ENCODE peak calls at places on chromosomes 7 and 10, in five cellular contexts. B is neural progenitor cell, G is hepatocyte, P is GM23338, S is HCT116. I is an unnamed sample. For H3K79me2, the result is how much of the 10 kb centered on the place peaks cover.

GRCh38 chr7:111012799-111013675 is 77.9 kb upstream of the LRRN3 start:
- DNase-seq in S (no peak), B (no peak), G (no peak), P (no peak), I (no peak)

GRCh38 chr10:78404296-78404695 is 370.6 kb downstream of the RPS24 start:
- DNase-seq in G (no peak), S (no peak), P (no peak), B (no peak), I (no peak)

GRCh38 chr10:7667262-7668141 is 736 bp upstream of the ITIH5 start:
- DNase-seq in P (peak), S (no peak), B (peak), G (peak), I (no peak)

GRCh38 chr7:129517931-129518330 is 15.6 kb downstream of the SMKR1 start:
- DNase-seq in S (no peak), G (no peak), B (no peak), P (no peak), I (peak)

GRCh38 chr7:94436018-94436604 is 41.4 kb downstream of the COL1A2 start:
- DNase-seq in P (peak), B (peak), S (peak), G (peak), I (peak)

GRCh38 chr10:821322-821721 is 110.2 kb downstream of the LARP4B start:
- DNase-seq in S (no peak), B (no peak), G (no peak), P (no peak), I (peak)

GRCh38 chr10:84308021-84308420 is 20.4 kb upstream of the CCSER2 start:
- DNase-seq in P (no peak), G (no peak), B (no peak), S (no peak), I (no peak)

GRCh38 chr10:13684813-13685511 is 98.2 kb downstream of the PRPF18 start:
- DNase-seq in G (no peak), P (no peak), S (no peak), B (no peak), I (peak)

GRCh38 chr7:36278767-36279171 is 110.9 kb upstream of the ANLN start:
- DNase-seq in B (no peak), S (no peak), G (peak), P (peak), I (peak)

GRCh38 chr7:77867208-77867915 is 68.8 kb downstream of the PHTF2 start:
- DNase-seq in B (no peak), S (no peak), G (peak), P (no peak), I (no peak)

GRCh38 chr7:128919881-128920789 is 9.6 kb upstream of the KCP start:
- DNase-seq in S (no peak), P (peak), B (peak), G (no peak), I (no peak)

GRCh38 chr10:13659887-13660544 is 73.3 kb downstream of the PRPF18 start:
- DNase-seq in G (peak), B (peak), P (peak), S (no peak), I (peak)

GRCh38 chr7:110801502-110801901 is 289.4 kb upstream of the LRRN3 start:
- DNase-seq in S (no peak), B (no peak), G (no peak), P (no peak), I (no peak)

GRCh38 chr10:89846276-89846630 is 144.9 kb downstream of the KIF20B start:
- DNase-seq in G (no peak), B (no peak), P (no peak), S (no peak), I (no peak)

GRCh38 chr10:77925410-77925794 is 1.2 kb downstream of the DLG5 start:
- DNase-seq in B (no peak), G (peak), S (no peak), P (peak), I (peak)

GRCh38 chr7:121748546-121748945 is 124.4 kb upstream of the PTPRZ1 start:
- DNase-seq in S (no peak), P (no peak), B (no peak), G (no peak), I (no peak)

GRCh38 chr10:129500617-129501339 is 33.7 kb downstream of the MGMT start:
- DNase-seq in B (no peak), S (no peak), P (no peak), G (peak), I (no peak)

GRCh38 chr10:85194685-85195084 is 866.3 kb downstream of the CCSER2 start:
- DNase-seq in S (no peak), P (no peak), G (no peak), B (no peak), I (no peak)

GRCh38 chr10:17409170-17409733 is 45.1 kb downstream of the ST8SIA6 start:
- DNase-seq in S (no peak), G (no peak), P (peak), B (no peak), I (peak)

GRCh38 chr10:77510294-77510693 is 127.3 kb downstream of the KCNMA1 start:
- DNase-seq in S (no peak), B (no peak), P (no peak), G (no peak), I (no peak)

GRCh38 chr10:44992070-44992731 is 8.5 kb upstream of the ZNF22 start:
- DNase-seq in P (no peak), B (no peak), G (no peak), S (no peak), I (no peak)

GRCh38 chr10:79402951-79403350 is 42.5 kb downstream of the ZCCHC24 start:
- DNase-seq in B (no peak), G (no peak), S (no peak), P (no peak), I (no peak)

GRCh38 chr7:89554209-89554608 is 600.1 kb upstream of the STEAP1 start:
- DNase-seq in S (no peak), G (no peak), P (no peak), B (no peak), I (no peak)

GRCh38 chr10:123666318-123667291 is at the start of gene GPR26:
- DNase-seq in G (peak), B (peak), P (peak), S (no peak), I (peak)

GRCh38 chr10:14478639-14479038 is 147.9 kb upstream of the FRMD4A start:
- DNase-seq in S (peak), P (peak), B (peak), G (peak), I (peak)

GRCh38 chr7:80098795-80099194 is 35.8 kb upstream of the GNAI1 start:
- DNase-seq in S (no peak), P (peak), G (no peak), B (peak), I (no peak)

GRCh38 chr7:5591547-5591899 is 167.9 kb upstream of the TNRC18 start:
- DNase-seq in B (peak), S (no peak), G (peak), P (peak), I (peak)

GRCh38 chr10:10780746-10781145 is 236.9 kb upstream of the CELF2 start:
- DNase-seq in P (no peak), G (no peak), B (no peak), S (no peak), I (peak)

GRCh38 chr10:129468187-129468586 is 1.1 kb downstream of the MGMT start:
- DNase-seq in G (no peak), B (no peak), P (no peak), S (no peak), I (no peak)

GRCh38 chr7:134832367-134832766 is 52.9 kb downstream of the CALD1 start:
- DNase-seq in P (no peak), S (no peak), B (no peak), G (no peak), I (no peak)

GRCh38 chr10:63221950-63222349 is 88.8 kb downstream of the NRBF2 start:
- DNase-seq in S (no peak), B (no peak), G (no peak), P (no peak), I (no peak)

GRCh38 chr10:123897146-123897545 is 5.5 kb upstream of the CPXM2 start:
- DNase-seq in P (peak), B (peak), S (no peak), G (no peak), I (peak)

GRCh38 chr7:13988011-13988410 is 1.5 kb downstream of the ETV1 start:
- DNase-seq in G (peak), B (peak), S (no peak), P (no peak), I (peak)

GRCh38 chr10:63765126-63765525 is 243.9 kb downstream of the REEP3 start:
- DNase-seq in P (no peak), B (no peak), S (no peak), G (no peak), I (peak)

GRCh38 chr7:122055072-122055471 is 89.0 kb downstream of the AASS start:
- DNase-seq in B (no peak), P (no peak), S (no peak), G (no peak), I (no peak)

GRCh38 chr7:151570366-151570915 is 50.7 kb upstream of the RHEB start:
- DNase-seq in P (no peak), B (no peak), G (no peak), S (peak), I (peak)

GRCh38 chr7:151249034-151249731 is 689 bp upstream of the SMARCD3 start:
- DNase-seq in S (no peak), P (peak), B (peak), G (peak), I (peak)

GRCh38 chr7:94957041-94957440 is 49.6 kb downstream of the PPP1R9A start:
- DNase-seq in S (no peak), P (no peak), G (no peak), B (no peak), I (no peak)

GRCh38 chr7:122600630-122601029 is 98.3 kb downstream of the RNF133 start:
- DNase-seq in S (no peak), P (no peak), B (no peak), G (no peak), I (no peak)

GRCh38 chr10:35353399-35353798 is 17.1 kb downstream of the CCNY start:
- DNase-seq in G (no peak), P (no peak), B (no peak), S (no peak), I (no peak)
- H3K79me2 ChIP-seq in G (half or more), P (half or more), B (half or more), S (half or more), I (half or more)

GRCh38 chr7:76050545-76050944 is 2.6 kb downstream of the MDH2 start:
- DNase-seq in G (no peak), P (no peak), S (no peak), B (no peak), I (no peak)

GRCh38 chr7:76047305-76047810 is 442 bp downstream of the STYXL1 start:
- DNase-seq in S (no peak), B (no peak), P (no peak), G (no peak), I (peak)

GRCh38 chr7:76047811-76048667 is at the start of the genes MDH2 and STYXL1:
- DNase-seq in S (peak), G (peak), P (peak), B (peak), I (peak)

GRCh38 chr7:76049295-76049694 is 1.4 kb downstream of the MDH2 start:
- DNase-seq in S (no peak), G (no peak), B (no peak), P (peak), I (no peak)

GRCh38 chr7:76048668-76048988 is 722 bp downstream of the MDH2 start:
- DNase-seq in P (peak), G (peak), S (no peak), B (peak), I (no peak)
- TF ChIP-seq EZH2phosphoT487 in P (no peak), G (no peak), S (no peak), B (no peak), I (no peak)

GRCh38 chr10:70158113-70158512 is 11.6 kb upstream of the TYSND1 start:
- DNase-seq in B (no peak), G (no peak), S (no peak), P (no peak), I (peak)
- H3K79me2 ChIP-seq in B (under half), G (half or more), S (half or more), P (under half), I (half or more)

GRCh38 chr10:29804025-29804852 is 169.5 kb upstream of the SVIL start:
- DNase-seq in G (peak), B (no peak), P (no peak), S (peak), I (peak)
- TF ChIP-seq EZH2phosphoT487 in G (no peak), B (no peak), P (no peak), S (no peak), I (no peak)

DNA sequence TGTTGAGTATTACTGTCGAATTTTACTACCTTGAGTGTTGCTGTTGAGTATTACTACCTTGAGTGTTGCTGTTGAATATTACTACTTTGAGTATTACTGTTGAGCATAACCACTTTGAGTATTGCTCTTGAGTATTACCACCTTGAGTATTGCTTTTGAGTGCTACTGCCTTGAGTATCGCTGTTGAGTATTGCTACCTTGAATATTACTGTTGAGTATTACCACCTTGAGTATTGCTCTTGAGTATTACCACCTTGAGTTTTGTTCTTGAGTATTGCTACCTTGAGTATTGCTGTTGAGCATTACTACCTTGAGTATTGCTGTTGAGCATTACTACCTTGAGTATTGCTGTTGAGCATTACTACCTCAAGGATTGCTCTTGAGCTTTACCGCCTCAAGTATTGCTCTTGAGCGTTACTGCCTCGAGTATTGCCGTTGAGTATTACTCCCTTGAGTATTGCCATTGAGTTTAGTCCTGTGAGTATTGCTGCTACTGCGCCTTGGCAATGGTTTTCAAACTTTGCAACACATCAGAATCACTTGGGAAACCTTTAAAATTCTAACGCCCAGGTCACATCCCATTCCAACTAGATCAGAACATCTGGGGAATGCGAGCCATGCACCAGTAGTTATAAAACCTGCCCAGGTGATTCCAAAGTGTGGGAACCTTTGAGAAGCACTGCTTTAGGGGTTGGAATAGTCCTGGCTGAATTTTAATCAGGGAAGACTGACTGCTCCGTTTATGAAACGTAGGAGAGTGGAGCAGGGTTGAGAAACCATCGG is 61.7 kb downstream of the TCF7L2 start:
- DNase-seq in G (no peak), P (no peak), S (no peak), B (no peak), I (no peak)
- H3K79me2 ChIP-seq in G (half or more), P (half or more), S (half or more), B (half or more), I (half or more)